ENCODE peak calls at places on chromosomes 7 and 10, in eight cellular contexts. F is activated effector memory CD4-positive, alpha-beta T cell treated with anti-CD3 and anti-CD28 coated beads, Interleukin-2, amount 50 U/mL, for 16 hours; Y is left cardiac atrium; O is activated T-helper 1 cell treated with anti-CD3 and anti-CD28 coated beads, Interleukin-12 subunit alpha, Interleukin-12 subunit beta, Interleukin-2, Interleukin-4 antibody, amounts not matched to agents 30 ng/mL and 10 ng/mL and 1 ng/mL, durations not matched to agents 14 hours and 24 hours and 36 hours; W is ureter; N is GM20000; X is OCI-M1; T is fibroblast of gingiva. D is an unnamed sample.

GRCh38 chr7:20393021-20394015 is 62.6 kb downstream of the ITGB8 start:
- DNase-seq in Y (no peak), O (no peak), W (no peak), N (no peak), X (no peak), T (no peak), F (no peak), D (no peak)

GRCh38 chr7:97819161-97819560 is 53.0 kb downstream of the ASNS start:
- DNase-seq in O (no peak), F (no peak), W (no peak), T (no peak), X (peak), Y (no peak), N (no peak), D (no peak)

GRCh38 chr7:87541648-87542047 is 59.0 kb downstream of the ABCB1 start:
- DNase-seq in F (no peak), W (no peak), N (no peak), X (peak), O (no peak), T (no peak), Y (no peak), D (no peak)

GRCh38 chr10:67076175-67076574 is 150.3 kb downstream of the LRRTM3 start:
- DNase-seq in X (no peak), O (no peak), W (no peak), F (no peak), T (no peak), N (no peak), Y (no peak), D (no peak)

GRCh38 chr10:6201511-6201975 is 1.2 kb upstream of the PFKFB3 start:
- DNase-seq in O (peak), Y (peak), X (no peak), T (peak), F (peak), W (peak), N (peak), D (peak)

GRCh38 chr7:12434012-12434642 is 30.5 kb upstream of the VWDE start:
- DNase-seq in N (peak), Y (no peak), T (no peak), O (no peak), W (no peak), F (no peak), X (no peak), D (no peak)

GRCh38 chr10:79023489-79024162 is 45.1 kb upstream of the ZMIZ1 start:
- DNase-seq in T (no peak), N (no peak), Y (peak), X (peak), O (no peak), W (no peak), F (peak), D (no peak)

GRCh38 chr7:120691915-120692314 is 166.0 kb downstream of the TSPAN12 start:
- DNase-seq in O (no peak), N (no peak), T (no peak), W (no peak), X (no peak), Y (no peak), F (no peak), D (no peak)

GRCh38 chr10:3955954-3956617 is 171.1 kb upstream of the KLF6 start:
- DNase-seq in O (no peak), X (no peak), N (no peak), F (no peak), T (no peak), W (no peak), Y (no peak), D (no peak)

GRCh38 chr7:111025013-111025412 is 65.9 kb upstream of the LRRN3 start:
- DNase-seq in W (no peak), X (peak), O (peak), F (no peak), N (no peak), Y (no peak), T (no peak), D (no peak)

GRCh38 chr10:26776258-26776657 is 78.8 kb downstream of the PDSS1 start:
- DNase-seq in F (no peak), X (no peak), W (no peak), N (no peak), O (no peak), T (no peak), Y (no peak), D (no peak)

GRCh38 chr10:132062641-132063390 is 2.9 kb upstream of the JAKMIP3 start:
- DNase-seq in X (no peak), Y (no peak), F (no peak), T (no peak), N (no peak), W (no peak), O (no peak), D (no peak)

GRCh38 chr7:82625377-82625776 is 181.8 kb upstream of the CACNA2D1 start:
- DNase-seq in N (no peak), F (no peak), W (no peak), T (no peak), O (no peak), X (no peak), Y (no peak), D (peak)

GRCh38 chr7:31084226-31084625 is 32.1 kb downstream of the ADCYAP1R1 start:
- DNase-seq in X (no peak), F (no peak), N (no peak), Y (no peak), O (no peak), T (no peak), W (no peak), D (no peak)